ENCODE peak calls at places on chromosomes 1 and 21, in five cellular contexts. P, X, Z, C and Y are unnamed samples.

GRCh38 chr1:40265298-40265697 is 7.3 kb downstream of the ZMPSTE24 start:
- DNase-seq in X (no peak), Z (no peak), P (no peak), C (no peak), Y (no peak)

GRCh38 chr1:157944666-157945280 is 48.7 kb upstream of the KIRREL1 start:
- DNase-seq in X (no peak), P (no peak), Z (no peak), C (no peak), Y (no peak)

GRCh38 chr1:219788091-219788490 is 140.3 kb downstream of the SLC30A10 start:
- DNase-seq in C (no peak), Z (no peak), X (no peak), P (no peak), Y (no peak)

GRCh38 chr1:231013391-231014015 is 26.6 kb downstream of the FAM89A start:
- DNase-seq in Z (no peak), X (no peak), P (no peak), C (peak; percentile 41), Y (no peak)

GRCh38 chr1:77473690-77474089 is 191.9 kb downstream of the AK5 start:
- DNase-seq in P (no peak), C (peak; percentile 79), X (no peak), Z (no peak), Y (no peak)

GRCh38 chr1:24349891-24350290 is 30.7 kb downstream of the GRHL3 start:
- DNase-seq in Z (no peak), X (no peak), P (no peak), C (no peak), Y (no peak)

GRCh38 chr1:119674110-119674509 is 26.0 kb upstream of the ZNF697 start:
- DNase-seq in C (peak; percentile 94), X (no peak), P (no peak), Z (no peak), Y (no peak)

GRCh38 chr1:181714428-181714827 is 231.1 kb downstream of the CACNA1E start:
- DNase-seq in X (no peak), C (no peak), Z (no peak), P (no peak), Y (peak; percentile 13)

GRCh38 chr1:235108876-235109275 is 19.8 kb downstream of the TOMM20 start:
- DNase-seq in C (no peak), Z (no peak), P (no peak), X (no peak), Y (no peak)

GRCh38 chr1:235902638-235903542 is 36.2 kb upstream of the LYST start:
- DNase-seq in X (no peak), C (peak; percentile 93), P (no peak), Z (no peak), Y (no peak)

GRCh38 chr1:113021430-113022085 is 51.4 kb upstream of the LRIG2 start:
- DNase-seq in Z (no peak), X (no peak), C (peak; percentile 74), P (no peak), Y (no peak)

GRCh38 chr1:205313681-205314308 is 7.8 kb downstream of the NUAK2 start:
- DNase-seq in P (peak; percentile 55), X (peak; percentile 88), C (no peak), Z (peak; percentile 52), Y (peak; percentile 72)

GRCh38 chr1:27205819-27206218 is 28.6 kb upstream of the WDTC1 start:
- DNase-seq in C (no peak), P (no peak), Z (no peak), X (no peak), Y (no peak)

GRCh38 chr1:40386311-40386778 is 12.8 kb downstream of the SMAP2 start:
- DNase-seq in P (no peak), Z (no peak), X (no peak), C (no peak), Y (no peak)

GRCh38 chr1:14699596-14699995 is 101.1 kb downstream of the KAZN start:
- DNase-seq in C (no peak), P (no peak), Z (no peak), X (no peak), Y (no peak)

GRCh38 chr1:174916846-174917245 is 82.9 kb upstream of the CACYBP start:
- DNase-seq in C (no peak), X (no peak), P (no peak), Z (no peak), Y (no peak)

GRCh38 chr1:75981188-75981897 is 49.1 kb upstream of the ASB17 start:
- DNase-seq in X (no peak), C (no peak), P (no peak), Z (no peak), Y (no peak)

GRCh38 chr1:25024631-25025350 is 94.7 kb upstream of the RUNX3 start:
- DNase-seq in C (no peak), X (no peak), Z (no peak), P (no peak), Y (no peak)

GRCh38 chr1:7224644-7225043 is 439.4 kb downstream of the CAMTA1 start:
- DNase-seq in C (no peak), P (no peak), X (peak; percentile 15), Z (peak; percentile 19), Y (no peak)

GRCh38 chr21:38380391-38381137 is 117.7 kb downstream of the ERG start:
- DNase-seq in C (no peak), X (no peak), P (no peak), Z (no peak), Y (no peak)

GRCh38 chr1:8651236-8651890 is 166.1 kb downstream of the RERE start:
- DNase-seq in Z (no peak), P (no peak), C (no peak), X (no peak), Y (no peak)

GRCh38 chr1:54227836-54228435 is 28.0 kb downstream of the MRPL37 start:
- DNase-seq in C (no peak), Z (no peak), P (no peak), X (no peak), Y (no peak)

GRCh38 chr1:44501022-44501910 is 96.2 kb downstream of the RNF220 start:
- DNase-seq in X (no peak), P (peak; percentile 46), Z (no peak), C (no peak), Y (no peak)

GRCh38 chr1:233238884-233239432 is 56.6 kb downstream of the PCNX2 start:
- DNase-seq in Z (no peak), C (no peak), X (no peak), P (no peak), Y (no peak)

GRCh38 chr1:3068400-3069361 is at the start of gene PRDM16:
- DNase-seq in X (no peak), C (peak; percentile 11), Z (peak; percentile 74), P (peak; percentile 84), Y (no peak)
- H3K27ac ChIP-seq in X (no peak within 1 kb of the TSS), C (no peak within 1 kb of the TSS), Z (peak within 1 kb of the TSS; percentile 98), P (peak within 1 kb of the TSS; percentile 58), Y (no peak within 1 kb of the TSS)

GRCh38 chr21:42122808-42123207 is 51.7 kb downstream of the UMODL1 start:
- DNase-seq in X (no peak), P (no peak), Z (no peak), C (no peak), Y (no peak)

GRCh38 chr21:42124081-42124480 is 53.0 kb downstream of the UMODL1 start:
- DNase-seq in P (no peak), X (no peak), C (no peak), Z (no peak), Y (no peak)

GRCh38 chr21:42123509-42123908 is 52.4 kb downstream of the UMODL1 start:
- DNase-seq in Z (no peak), X (no peak), C (no peak), P (no peak), Y (no peak)

GRCh38 chr21:42125571-42126544 is 54.7 kb downstream of the UMODL1 start:
- DNase-seq in X (no peak), P (no peak), Z (peak; percentile 30), C (no peak), Y (no peak)

DNA sequence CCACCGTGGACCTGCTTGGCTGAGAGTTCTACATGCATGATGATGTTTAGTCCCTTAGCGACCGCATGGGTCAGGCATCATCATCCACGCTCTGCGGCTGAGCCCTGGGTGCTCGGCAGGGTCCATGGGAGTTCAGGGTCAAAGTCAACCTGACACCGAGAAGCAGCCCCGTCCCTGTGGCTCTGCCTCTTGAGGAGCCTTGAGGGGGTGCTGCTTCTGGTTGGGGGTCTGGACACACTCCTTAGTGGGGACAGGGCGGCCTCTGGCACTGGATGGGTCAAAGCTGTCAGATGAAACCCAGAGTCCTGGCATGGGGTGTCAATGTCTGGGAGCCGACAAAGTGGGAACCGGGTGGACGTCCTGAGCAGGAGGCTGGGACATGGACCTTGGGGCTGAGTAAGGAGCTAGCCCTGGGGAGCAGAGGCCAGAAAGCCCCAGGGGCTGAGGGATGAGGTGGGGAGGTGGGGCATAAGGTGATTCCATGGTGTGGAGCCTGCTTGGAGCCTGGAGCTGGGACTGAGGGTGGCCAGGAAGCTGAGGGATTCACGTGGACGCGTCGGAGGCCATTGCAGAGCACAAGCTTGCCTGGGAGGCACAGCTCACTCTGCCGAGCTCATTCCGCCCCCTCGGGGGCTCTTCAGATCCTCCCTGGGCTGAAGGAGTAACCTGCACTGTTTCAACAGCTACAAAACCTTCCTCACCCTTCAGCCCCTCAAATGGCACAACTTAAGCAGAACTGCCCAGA is 53.9 kb downstream of the UMODL1 start:
- DNase-seq in C (no peak), X (no peak), P (no peak), Z (no peak), Y (no peak)
- H3K4me1 ChIP-seq in C (peaks cover 10% of the 10 kb centered on the region), X (peaks cover 6% of the 10 kb centered on the region), P (no peaks in the 10 kb centered on the region), Z (no peaks in the 10 kb centered on the region), Y (peaks cover 2% of the 10 kb centered on the region)

GRCh38 chr1:201365251-201365650 is 12.2 kb downstream of the TNNT2 start:
- DNase-seq in Z (no peak), P (no peak), C (no peak), X (no peak), Y (no peak)
- H3K4me3 ChIP-seq in Z (no peak overlapping the region), P (no peak overlapping the region), C (no peak overlapping the region), X (no peak overlapping the region), Y (no peak overlapping the region)

DNA sequence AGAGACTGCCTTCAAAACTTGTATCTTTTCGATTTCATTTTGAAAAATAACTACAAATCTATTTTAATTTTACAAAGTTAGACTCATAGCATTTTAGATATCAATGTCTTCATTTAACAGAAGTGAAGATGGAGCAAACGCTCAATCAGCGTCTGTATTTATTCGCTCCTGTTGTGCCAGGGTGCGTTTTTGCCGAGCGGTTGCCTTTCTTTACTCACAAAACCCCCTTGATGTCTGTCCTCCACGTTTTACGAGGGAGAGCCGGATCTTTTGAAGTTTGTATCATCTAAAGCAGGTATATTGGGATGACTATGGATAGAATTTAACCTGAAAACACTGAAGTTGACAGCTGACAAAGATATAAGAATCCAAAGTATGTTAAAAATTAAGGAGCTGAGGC is 44.6 kb downstream of the MRPL39 start:
- DNase-seq in C (no peak), X (no peak), Z (no peak), P (no peak), Y (no peak)
- H3K27ac ChIP-seq in C (no peak overlapping the region), X (no peak overlapping the region), Z (no peak overlapping the region), P (no peak overlapping the region), Y (no peak overlapping the region)

GRCh38 chr1:207021139-207021861 is 11.3 kb downstream of the C1orf116 start:
- DNase-seq in Z (no peak), C (peak; percentile 83), X (no peak), P (peak; percentile 16), Y (no peak)

GRCh38 chr1:207021876-207022596 is 10.5 kb downstream of the C1orf116 start:
- DNase-seq in X (no peak), C (no peak), Z (no peak), P (no peak), Y (no peak)

GRCh38 chr1:207025144-207025880 is 7.2 kb downstream of the C1orf116 start:
- DNase-seq in Z (peak; percentile 60), P (peak; percentile 57), X (no peak), C (no peak), Y (no peak)

GRCh38 chr1:207024202-207025143 is 8.1 kb downstream of the C1orf116 start:
- DNase-seq in C (no peak), P (no peak), X (no peak), Z (no peak), Y (no peak)

GRCh38 chr1:207022996-207023679 is 9.4 kb downstream of the C1orf116 start:
- DNase-seq in Z (no peak), P (no peak), C (no peak), X (no peak), Y (no peak)
- H3K4me1 ChIP-seq in Z (peaks cover 86% of the 10 kb centered on the region), P (peaks cover 30% of the 10 kb centered on the region), C (peaks cover 95% of the 10 kb centered on the region), X (peaks cover 6% of the 10 kb centered on the region), Y (peaks cover 9% of the 10 kb centered on the region)